ENCODE peak calls at places on chromosomes 2 and 18, in six cellular contexts. Z is A549, U is H9, V is HCT116, R is PC-3, Q is fibroblast of lung. G is an unnamed sample.

GRCh38 chr2:170509460-170510193 is 205.5 kb upstream of the SP5 start:
- DNase-seq in Z (no peak), U (no peak), V (no peak), R (peak), Q (no peak), G (no peak)

GRCh38 chr2:182642328-182642727 is 73.7 kb upstream of the DNAJC10 start:
- DNase-seq in Z (peak), U (peak), V (peak), R (peak), Q (peak), G (no peak)

GRCh38 chr2:25201265-25201664 is 32.9 kb upstream of the POMC start:
- DNase-seq in Z (peak), U (peak), V (peak), R (peak), Q (no peak), G (no peak)

GRCh38 chr18:10523544-10523943 is 2.3 kb upstream of the NAPG start:
- DNase-seq in Z (no peak), U (peak), V (no peak), R (no peak), Q (no peak), G (no peak)

GRCh38 chr2:230902180-230902899 is 22.7 kb downstream of the GPR55 start:
- DNase-seq in Z (peak), U (peak), V (peak), R (peak), Q (peak), G (no peak)

GRCh38 chr2:69465513-69466456 is 28.6 kb upstream of the NFU1 start:
- DNase-seq in Z (no peak), U (no peak), V (no peak), R (no peak), Q (no peak), G (no peak)

GRCh38 chr2:109218792-109219126 is 89.8 kb downstream of the SH3RF3 start:
- DNase-seq in Z (no peak), U (no peak), V (no peak), R (no peak), Q (no peak), G (no peak)

GRCh38 chr2:195520671-195521155 is 136.3 kb upstream of the SLC39A10 start:
- DNase-seq in Z (peak), U (no peak), V (no peak), R (peak), Q (peak), G (no peak)

GRCh38 chr2:108270768-108271506 is 17.8 kb upstream of the SULT1C2 start:
- DNase-seq in Z (no peak), U (no peak), V (no peak), R (no peak), Q (no peak), G (no peak)

GRCh38 chr2:27353762-27354596 is 2.6 kb downstream of the GTF3C2 start:
- DNase-seq in Z (no peak), U (no peak), V (no peak), R (peak), Q (no peak), G (no peak)
- H3K4me2 ChIP-seq in Z (peak), U (no peak), V (peak), R (peak), Q (no peak), G (no peak)

GRCh38 chr2:223590964-223591363 is 11.2 kb downstream of the SCG2 start:
- DNase-seq in Z (no peak), U (no peak), V (no peak), R (peak), Q (peak), G (no peak)
- H3K27ac ChIP-seq in Z (no peak), U (no peak), V (no peak), R (peak), Q (no peak), G (no peak)

GRCh38 chr18:59282341-59282740 is 9.1 kb upstream of the RAX start:
- DNase-seq in Z (no peak), U (no peak), V (no peak), R (no peak), Q (no peak), G (no peak)
- H3K4me2 ChIP-seq in Z (no peak), U (no peak), V (no peak), R (no peak), Q (no peak), G (no peak)

GRCh38 chr2:118607663-118608062 is 239.8 kb downstream of the EN1 start:
- DNase-seq in Z (no peak), U (no peak), V (no peak), R (no peak), Q (no peak), G (no peak)

GRCh38 chr2:118604346-118604745 is 243.1 kb downstream of the EN1 start:
- DNase-seq in Z (no peak), U (no peak), V (no peak), R (no peak), Q (no peak), G (no peak)

GRCh38 chr2:118599141-118599540 is 248.3 kb downstream of the EN1 start:
- DNase-seq in Z (no peak), U (no peak), V (no peak), R (no peak), Q (no peak), G (no peak)

GRCh38 chr2:118609138-118609537 is 238.3 kb downstream of the EN1 start:
- DNase-seq in Z (no peak), U (no peak), V (no peak), R (no peak), Q (no peak), G (no peak)

GRCh38 chr2:118604831-118605230 is 242.6 kb downstream of the EN1 start:
- DNase-seq in Z (no peak), U (no peak), V (no peak), R (no peak), Q (no peak), G (no peak)
- H3K27ac ChIP-seq in Z (no peak), U (no peak), V (no peak), R (no peak), Q (no peak), G (no peak)

GRCh38 chr2:15588329-15588919 is 3.2 kb upstream of the DDX1 start:
- DNase-seq in Z (peak), U (peak), V (peak), R (peak), Q (peak), G (no peak)

GRCh38 chr2:15593327-15593705 is 1.6 kb downstream of the DDX1 start:
- DNase-seq in Z (no peak), U (no peak), V (no peak), R (no peak), Q (no peak), G (no peak)

GRCh38 chr2:15594291-15595256 is 2.9 kb downstream of the DDX1 start:
- DNase-seq in Z (no peak), U (no peak), V (no peak), R (peak), Q (no peak), G (no peak)

GRCh38 chr2:15591373-15591691 is 336 bp upstream of the DDX1 start:
- DNase-seq in Z (no peak), U (no peak), V (no peak), R (no peak), Q (no peak), G (no peak)

DNA sequence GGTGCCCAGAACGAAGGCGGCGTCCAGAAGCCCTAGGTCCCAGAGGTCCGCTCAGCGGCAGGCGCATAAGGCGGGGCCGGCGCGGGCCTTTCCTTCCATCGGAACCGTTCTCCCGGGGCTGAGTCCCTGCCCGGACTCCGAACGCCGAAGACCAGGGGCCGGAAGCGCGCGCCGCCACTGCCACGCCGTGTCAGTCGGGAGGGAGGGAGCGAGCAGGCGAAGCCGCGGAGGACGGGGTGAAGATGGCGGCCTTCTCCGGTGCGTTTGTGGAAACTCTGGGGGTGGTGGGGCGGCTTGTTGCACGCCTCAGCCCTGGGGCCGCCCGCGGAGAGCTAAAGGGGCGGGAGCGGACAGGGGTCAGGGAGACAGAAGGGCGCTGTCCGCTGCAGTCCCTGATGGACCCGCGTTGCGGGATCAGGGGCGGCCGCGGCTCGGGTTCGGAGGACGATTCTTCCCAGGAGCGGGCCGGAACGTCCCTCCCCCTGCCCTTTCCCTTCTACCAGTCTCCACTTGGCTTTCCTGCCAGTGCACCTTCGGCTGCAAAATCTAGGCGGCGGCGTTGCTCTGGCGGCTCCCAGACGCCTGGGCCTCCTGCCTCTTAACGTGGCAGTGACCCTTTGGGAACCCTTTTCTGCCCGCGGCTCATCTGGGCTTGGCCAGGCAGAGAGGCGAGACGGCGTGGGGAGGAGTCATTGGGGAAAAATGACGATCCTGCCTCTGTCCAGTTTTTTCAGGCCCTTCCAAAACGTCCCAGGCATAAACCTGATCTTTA is at the start of gene DDX1:
- DNase-seq in Z (peak), U (peak), V (peak), R (peak), Q (peak), G (peak)
- H3K4me2 ChIP-seq in Z (peak), U (peak), V (peak), R (peak), Q (peak), G (peak)

DNA sequence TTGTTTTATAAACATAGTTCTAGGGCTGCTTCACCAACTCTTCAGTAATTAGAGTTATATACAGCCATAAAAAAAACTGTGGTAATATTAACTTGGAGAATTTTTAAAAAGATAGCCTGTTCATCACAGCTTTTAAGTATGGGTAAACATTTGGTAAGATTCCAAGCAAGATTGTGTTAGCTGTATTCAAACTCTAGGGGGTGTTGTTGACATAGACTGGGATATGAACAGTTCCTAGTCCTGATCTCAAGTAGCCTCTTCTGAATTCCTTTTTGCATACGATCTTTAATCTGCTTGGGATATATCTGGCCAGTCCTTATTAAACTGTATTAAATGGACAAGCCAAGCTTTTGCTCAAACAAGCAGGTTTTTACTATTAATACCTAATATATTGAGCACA is 13.4 kb downstream of the NOP58 start:
- DNase-seq in Z (peak), U (no peak), V (no peak), R (peak), Q (peak), G (no peak)
- H3K27ac ChIP-seq in Z (no peak), U (no peak), V (no peak), R (peak), Q (peak), G (peak)

DNA sequence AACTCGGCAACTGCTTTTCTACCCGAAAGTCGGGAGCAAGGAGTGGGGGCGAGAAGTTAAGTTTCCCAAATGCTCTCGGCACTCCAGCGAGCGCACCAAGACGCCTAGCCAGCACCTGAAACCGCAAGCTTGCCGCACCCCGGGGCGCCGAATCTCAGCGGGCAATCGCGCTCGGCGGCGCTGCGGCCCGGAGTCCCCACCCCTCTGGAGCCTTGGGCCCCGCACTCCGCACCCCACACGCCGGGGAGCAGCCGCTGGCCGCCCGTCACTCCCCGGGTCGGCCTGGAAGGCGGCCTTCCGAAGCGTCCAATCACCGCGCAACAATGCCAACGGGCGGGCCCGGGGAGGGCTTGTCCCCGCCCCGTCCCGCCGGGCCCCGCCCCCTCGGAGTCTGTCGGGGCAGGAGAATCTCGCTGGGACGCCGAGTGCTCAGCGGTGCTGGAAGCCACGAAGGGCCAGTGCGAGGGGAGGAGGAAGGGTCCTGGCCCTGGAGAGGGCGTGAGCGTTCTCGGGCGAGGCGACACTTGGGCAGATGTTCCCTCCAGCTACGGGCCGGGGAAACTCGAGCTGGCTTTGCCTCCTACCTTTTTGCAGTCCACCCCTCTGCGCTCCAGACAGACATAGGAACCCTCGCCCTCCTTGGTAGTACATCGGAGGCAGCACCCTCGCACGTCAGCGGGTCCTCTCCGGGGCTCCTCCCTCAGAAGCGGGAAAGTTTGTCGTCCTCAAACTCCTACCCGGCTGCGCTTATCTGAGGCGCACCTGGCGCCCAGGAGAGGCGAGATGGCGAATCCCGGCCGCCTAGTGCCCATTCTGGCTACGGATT is 1.1 kb upstream of the ZBTB7C start:
- DNase-seq in Z (peak), U (peak), V (peak), R (peak), Q (peak), G (no peak)
- H3K4me2 ChIP-seq in Z (peak), U (peak), V (peak), R (peak), Q (peak), G (peak)

GRCh38 chr2:239318091-239318725 is 82.6 kb downstream of the HDAC4 start:
- DNase-seq in Z (no peak), U (peak), V (no peak), R (no peak), Q (no peak), G (no peak)
- H3K27ac ChIP-seq in Z (no peak), U (no peak), V (no peak), R (no peak), Q (no peak), G (no peak)

DNA sequence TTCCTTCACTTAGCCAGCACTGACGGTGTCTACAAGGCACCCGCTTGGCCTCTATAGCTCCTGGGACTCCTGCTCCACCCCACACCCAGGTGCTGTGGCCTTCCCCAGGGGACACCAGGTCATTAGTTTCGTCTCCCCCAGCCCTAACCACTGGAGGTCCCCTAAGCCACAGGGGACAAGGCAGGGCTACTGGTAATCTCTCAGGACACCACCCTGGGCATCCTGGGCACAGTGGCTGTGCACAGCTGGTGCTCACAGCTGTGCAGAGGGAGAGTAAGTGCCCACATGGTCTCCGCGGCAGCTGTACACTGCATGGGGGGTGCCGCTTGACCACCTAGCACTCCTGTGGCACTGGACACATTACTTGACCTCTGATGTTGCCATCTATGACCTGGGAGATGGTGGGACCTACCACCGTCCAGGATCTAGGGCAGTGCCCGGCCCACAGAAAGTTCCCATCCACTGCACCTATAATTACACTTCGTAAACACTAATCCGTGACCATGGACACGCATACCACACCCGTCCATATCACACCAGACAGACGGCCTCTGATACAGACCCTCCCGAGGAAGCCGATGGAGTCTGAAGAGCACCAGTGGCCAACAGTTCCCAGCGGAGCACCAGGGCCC is 133.9 kb downstream of the HDAC4 start:
- DNase-seq in Z (no peak), U (no peak), V (no peak), R (no peak), Q (no peak), G (no peak)
- H3K4me2 ChIP-seq in Z (peak), U (no peak), V (peak), R (peak), Q (peak), G (no peak)